ENCODE peak calls at places on chromosomes 13 and 19, in six cellular contexts. One of them, this sample, is unnamed.

GRCh38 chr19:33292595-33293254 is 9.6 kb downstream of the CEBPA start:
- DNase-seq in cerebellar nuclear complex: no peak
- DNase-seq in lower leg skin: peak; percentile 93
- DNase-seq in upper lobe of left lung: no peak
- DNase-seq in NCI-H2029: no peak
- DNase-seq in C1 segment of cervical spinal cord: no peak
- DNase-seq in this sample: peak; percentile 47

GRCh38 chr13:111038887-111039286 is 76.2 kb upstream of the ARHGEF7 start:
- DNase-seq in cerebellar nuclear complex: no peak
- DNase-seq in lower leg skin: peak; percentile 40
- DNase-seq in upper lobe of left lung: no peak
- DNase-seq in NCI-H2029: no peak
- DNase-seq in C1 segment of cervical spinal cord: no peak
- DNase-seq in this sample: no peak

GRCh38 chr13:113882716-113883115 is 18.8 kb upstream of the GAS6 start:
- DNase-seq in cerebellar nuclear complex: no peak
- DNase-seq in lower leg skin: no peak
- DNase-seq in upper lobe of left lung: peak; percentile 78
- DNase-seq in NCI-H2029: no peak
- DNase-seq in C1 segment of cervical spinal cord: no peak
- DNase-seq in this sample: no peak

GRCh38 chr19:6800991-6801396 is 28.5 kb downstream of the VAV1 start:
- DNase-seq in cerebellar nuclear complex: no peak
- DNase-seq in lower leg skin: no peak
- DNase-seq in upper lobe of left lung: no peak
- DNase-seq in NCI-H2029: peak; percentile 61
- DNase-seq in C1 segment of cervical spinal cord: no peak
- DNase-seq in this sample: peak; percentile 91

GRCh38 chr19:16564842-16565241 is 7.4 kb downstream of the SLC35E1 start:
- DNase-seq in cerebellar nuclear complex: no peak
- DNase-seq in lower leg skin: no peak
- DNase-seq in upper lobe of left lung: no peak
- DNase-seq in NCI-H2029: no peak
- DNase-seq in C1 segment of cervical spinal cord: no peak
- DNase-seq in this sample: no peak

GRCh38 chr13:23845309-23845708 is 43.9 kb downstream of the MIPEP start:
- DNase-seq in cerebellar nuclear complex: no peak
- DNase-seq in lower leg skin: no peak
- DNase-seq in upper lobe of left lung: no peak
- DNase-seq in NCI-H2029: no peak
- DNase-seq in C1 segment of cervical spinal cord: no peak
- DNase-seq in this sample: no peak

GRCh38 chr13:110012102-110012739 is 225.8 kb upstream of the IRS2 start:
- DNase-seq in cerebellar nuclear complex: no peak
- DNase-seq in lower leg skin: no peak
- DNase-seq in upper lobe of left lung: no peak
- DNase-seq in NCI-H2029: no peak
- DNase-seq in C1 segment of cervical spinal cord: no peak
- DNase-seq in this sample: peak; percentile 75

GRCh38 chr13:83907196-83907989 is 25.1 kb upstream of the SLITRK1 start:
- DNase-seq in cerebellar nuclear complex: no peak
- DNase-seq in lower leg skin: no peak
- DNase-seq in upper lobe of left lung: peak; percentile 41
- DNase-seq in NCI-H2029: no peak
- DNase-seq in C1 segment of cervical spinal cord: no peak
- DNase-seq in this sample: no peak

GRCh38 chr13:110879482-110879881 is 35.4 kb downstream of the ANKRD10 start:
- DNase-seq in cerebellar nuclear complex: no peak
- DNase-seq in lower leg skin: no peak
- DNase-seq in upper lobe of left lung: no peak
- DNase-seq in NCI-H2029: no peak
- DNase-seq in C1 segment of cervical spinal cord: no peak
- DNase-seq in this sample: no peak

GRCh38 chr19:6737873-6738725 is 719 bp upstream of the GPR108 start:
- DNase-seq in cerebellar nuclear complex: no peak
- DNase-seq in lower leg skin: peak; percentile 98
- DNase-seq in upper lobe of left lung: no peak
- DNase-seq in NCI-H2029: peak; percentile 77
- DNase-seq in C1 segment of cervical spinal cord: peak; percentile 68
- DNase-seq in this sample: peak; percentile 85

GRCh38 chr19:3132971-3133792 is 2.7 kb upstream of the GNA15 start:
- DNase-seq in cerebellar nuclear complex: no peak
- DNase-seq in lower leg skin: no peak
- DNase-seq in upper lobe of left lung: peak; percentile 52
- DNase-seq in NCI-H2029: no peak
- DNase-seq in C1 segment of cervical spinal cord: no peak
- DNase-seq in this sample: peak; percentile 73

GRCh38 chr19:46913198-46913851 is 52.5 kb downstream of the ARHGAP35 start:
- DNase-seq in cerebellar nuclear complex: no peak
- DNase-seq in lower leg skin: no peak
- DNase-seq in upper lobe of left lung: no peak
- DNase-seq in NCI-H2029: no peak
- DNase-seq in C1 segment of cervical spinal cord: no peak
- DNase-seq in this sample: no peak

GRCh38 chr19:1409204-1410005 is 2.0 kb downstream of the DAZAP1 start:
- DNase-seq in cerebellar nuclear complex: no peak
- DNase-seq in lower leg skin: no peak
- DNase-seq in upper lobe of left lung: peak; percentile 76
- DNase-seq in NCI-H2029: no peak
- DNase-seq in C1 segment of cervical spinal cord: no peak
- DNase-seq in this sample: no peak

GRCh38 chr19:47190167-47190727 is 40.8 kb downstream of the BBC3 start:
- DNase-seq in cerebellar nuclear complex: no peak
- DNase-seq in lower leg skin: no peak
- DNase-seq in upper lobe of left lung: peak; percentile 47
- DNase-seq in NCI-H2029: peak; percentile 65
- DNase-seq in C1 segment of cervical spinal cord: peak; percentile 7
- DNase-seq in this sample: peak; percentile 64

GRCh38 chr19:38830039-38830733 is 1.4 kb downstream of the ECH1 start:
- DNase-seq in cerebellar nuclear complex: no peak
- DNase-seq in lower leg skin: no peak
- DNase-seq in upper lobe of left lung: no peak
- DNase-seq in NCI-H2029: no peak
- DNase-seq in C1 segment of cervical spinal cord: no peak
- DNase-seq in this sample: no peak

GRCh38 chr19:21912654-21913053 is 76.7 kb upstream of the ZNF43 start:
- DNase-seq in cerebellar nuclear complex: no peak
- DNase-seq in lower leg skin: no peak
- DNase-seq in upper lobe of left lung: no peak
- DNase-seq in NCI-H2029: no peak
- DNase-seq in C1 segment of cervical spinal cord: no peak
- DNase-seq in this sample: no peak

GRCh38 chr13:46905249-46905648 is 8.4 kb upstream of the HTR2A start:
- DNase-seq in cerebellar nuclear complex: no peak
- DNase-seq in lower leg skin: no peak
- DNase-seq in upper lobe of left lung: no peak
- DNase-seq in NCI-H2029: no peak
- DNase-seq in C1 segment of cervical spinal cord: no peak
- DNase-seq in this sample: no peak

GRCh38 chr13:74891610-74892009 is 590.4 kb downstream of the TBC1D4 start:
- DNase-seq in cerebellar nuclear complex: no peak
- DNase-seq in lower leg skin: no peak
- DNase-seq in upper lobe of left lung: no peak
- DNase-seq in NCI-H2029: peak; percentile 15
- DNase-seq in C1 segment of cervical spinal cord: no peak
- DNase-seq in this sample: no peak

GRCh38 chr13:49351871-49352270 is 92.0 kb downstream of the CAB39L start:
- DNase-seq in cerebellar nuclear complex: no peak
- DNase-seq in lower leg skin: no peak
- DNase-seq in upper lobe of left lung: no peak
- DNase-seq in NCI-H2029: no peak
- DNase-seq in C1 segment of cervical spinal cord: no peak
- DNase-seq in this sample: peak; percentile 31

GRCh38 chr19:54162241-54162805 is 2.8 kb upstream of the LENG1 start:
- DNase-seq in cerebellar nuclear complex: no peak
- DNase-seq in lower leg skin: peak; percentile 96
- DNase-seq in upper lobe of left lung: peak; percentile 95
- DNase-seq in NCI-H2029: peak; percentile 85
- DNase-seq in C1 segment of cervical spinal cord: peak; percentile 29
- DNase-seq in this sample: peak; percentile 54

GRCh38 chr13:43307921-43308433 is 284.6 kb downstream of the DNAJC15 start:
- DNase-seq in cerebellar nuclear complex: no peak
- DNase-seq in lower leg skin: peak; percentile 94
- DNase-seq in upper lobe of left lung: no peak
- DNase-seq in NCI-H2029: peak; percentile 1
- DNase-seq in C1 segment of cervical spinal cord: peak; percentile 25
- DNase-seq in this sample: peak; percentile 67

GRCh38 chr13:75864718-75865117 is 228.6 kb downstream of the LMO7 start:
- DNase-seq in cerebellar nuclear complex: no peak
- DNase-seq in lower leg skin: no peak
- DNase-seq in upper lobe of left lung: no peak
- DNase-seq in NCI-H2029: no peak
- DNase-seq in C1 segment of cervical spinal cord: no peak
- DNase-seq in this sample: no peak

GRCh38 chr19:38684078-38684861 is 36.8 kb downstream of the ACTN4 start:
- DNase-seq in cerebellar nuclear complex: no peak
- DNase-seq in lower leg skin: peak; percentile 94
- DNase-seq in upper lobe of left lung: no peak
- DNase-seq in NCI-H2029: peak; percentile 31
- DNase-seq in C1 segment of cervical spinal cord: no peak
- DNase-seq in this sample: peak; percentile 98

GRCh38 chr19:34667349-34668076 is 9.4 kb downstream of the SCGB2B2 start:
- DNase-seq in cerebellar nuclear complex: no peak
- DNase-seq in lower leg skin: no peak
- DNase-seq in upper lobe of left lung: peak; percentile 76
- DNase-seq in NCI-H2029: peak; percentile 81
- DNase-seq in C1 segment of cervical spinal cord: no peak
- DNase-seq in this sample: peak; percentile 26

GRCh38 chr13:72201726-72202125 is 334.7 kb upstream of the DACH1 start:
- DNase-seq in cerebellar nuclear complex: no peak
- DNase-seq in lower leg skin: no peak
- DNase-seq in upper lobe of left lung: no peak
- DNase-seq in NCI-H2029: no peak
- DNase-seq in C1 segment of cervical spinal cord: no peak
- DNase-seq in this sample: no peak